ENCODE peak calls at places on chromosomes 5 and 9, in five cellular contexts. E, X, H, U and L are unnamed samples.

GRCh38 chr9:34363619-34364351 is 12.9 kb downstream of the MYORG start:
- DNase-seq in E (no peak), U (no peak), H (no peak), X (no peak), L (no peak)

GRCh38 chr5:35884125-35884788 is 27.6 kb downstream of the IL7R start:
- DNase-seq in X (no peak), H (no peak), E (no peak), U (peak), L (peak)

GRCh38 chr5:51632794-51633193 is 249.5 kb downstream of the ISL1 start:
- DNase-seq in U (peak), H (no peak), X (no peak), E (no peak), L (peak)

GRCh38 chr5:147483961-147484707 is 25.7 kb downstream of the DPYSL3 start:
- DNase-seq in X (no peak), H (no peak), E (peak), U (peak), L (peak)

GRCh38 chr9:81499571-81499970 is 189.8 kb downstream of the TLE1 start:
- DNase-seq in X (no peak), E (no peak), U (no peak), H (no peak), L (no peak)

GRCh38 chr5:1504244-1504595 is 19.5 kb downstream of the LPCAT1 start:
- DNase-seq in U (no peak), E (no peak), H (no peak), X (no peak), L (no peak)

GRCh38 chr5:31220968-31221367 is 27.5 kb downstream of the CDH6 start:
- DNase-seq in U (no peak), X (no peak), H (no peak), E (no peak), L (no peak)

GRCh38 chr5:39760385-39761198 is 335.8 kb upstream of the DAB2 start:
- DNase-seq in U (peak), H (no peak), X (no peak), E (no peak), L (peak)

GRCh38 chr9:130377612-130378011 is 67.1 kb upstream of the ASS1 start:
- DNase-seq in H (no peak), E (no peak), U (no peak), X (no peak), L (no peak)

GRCh38 chr5:10511741-10512640 is 51.9 kb upstream of the ANKRD33B start:
- DNase-seq in H (no peak), X (no peak), E (no peak), U (no peak), L (no peak)

GRCh38 chr5:32465076-32465475 is 20.5 kb upstream of the ZFR start:
- DNase-seq in U (no peak), H (no peak), X (no peak), E (no peak), L (no peak)

GRCh38 chr5:135339623-135340022 is 59.4 kb downstream of the MACROH2A1 start:
- DNase-seq in E (no peak), H (no peak), U (no peak), X (no peak), L (no peak)

GRCh38 chr5:159182691-159183090 is 26.7 kb downstream of the RNF145 start:
- DNase-seq in H (no peak), E (no peak), U (peak), X (no peak), L (peak)

GRCh38 chr5:16740476-16740875 is 123.7 kb upstream of the RETREG1 start:
- DNase-seq in U (no peak), E (no peak), X (no peak), H (no peak), L (no peak)

GRCh38 chr9:110468950-110469349 is 110.6 kb downstream of the SVEP1 start:
- DNase-seq in U (no peak), E (no peak), X (no peak), H (no peak), L (no peak)

GRCh38 chr5:6728011-6728794 is 15.0 kb downstream of the TENT4A start:
- DNase-seq in E (peak), H (no peak), U (no peak), X (no peak), L (no peak)

GRCh38 chr5:116441223-116441622 is 133.4 kb downstream of the SEMA6A start:
- DNase-seq in X (no peak), H (no peak), U (no peak), E (no peak), L (no peak)

GRCh38 chr5:178787889-178788288 is 57.4 kb upstream of the ZNF354A start:
- DNase-seq in U (no peak), X (no peak), E (no peak), H (no peak), L (no peak)

GRCh38 chr5:177365845-177366527 is 8.3 kb downstream of the RGS14 start:
- DNase-seq in X (no peak), H (no peak), E (peak), U (no peak), L (no peak)

DNA sequence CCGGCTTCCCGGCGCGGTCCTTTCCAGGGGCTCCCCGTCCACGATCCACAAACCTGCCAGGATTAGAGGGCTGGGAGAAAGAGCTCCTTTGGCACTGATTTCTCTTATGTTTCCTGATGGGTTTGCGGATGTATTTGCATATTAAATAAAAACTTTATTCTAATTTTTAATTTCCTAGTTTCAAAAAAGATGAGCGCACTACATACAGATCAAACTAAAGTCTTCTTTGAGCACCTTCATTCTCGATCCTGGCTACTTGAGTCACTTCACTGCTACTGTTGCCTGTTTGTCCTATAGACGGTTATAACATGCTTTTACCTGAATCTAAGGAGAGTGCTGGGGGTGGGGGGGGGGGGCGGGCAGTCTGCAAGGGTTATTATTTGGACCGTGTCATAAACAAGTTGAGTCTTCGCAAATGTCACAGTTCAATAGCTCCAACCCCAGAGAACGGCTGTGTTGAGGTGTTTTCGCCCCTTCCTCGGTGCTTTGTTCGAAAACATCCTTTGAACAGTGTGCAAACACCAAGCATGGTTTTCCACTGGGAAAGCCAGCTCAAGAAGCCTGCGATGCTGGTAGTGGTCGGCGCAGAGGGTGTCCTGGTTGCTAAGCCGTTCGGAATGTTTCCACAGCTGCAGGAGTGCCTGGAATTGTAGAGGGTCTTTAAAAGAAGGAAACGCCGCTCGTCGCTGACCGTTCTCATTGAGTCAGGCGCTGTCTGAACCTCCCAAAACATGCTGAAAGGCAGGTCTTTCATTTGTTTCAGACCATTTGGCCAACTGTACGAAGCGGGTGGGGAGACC is 1.1 kb upstream of the STK10 start:
- DNase-seq in E (no peak), U (peak), H (no peak), X (no peak), L (no peak)
- H3K4me3 ChIP-seq in E (peak), U (peak), H (no peak), X (no peak), L (no peak)

GRCh38 chr9:73179594-73179993 is 27.9 kb downstream of the ANXA1 start:
- DNase-seq in H (no peak), U (peak), E (no peak), X (no peak), L (peak)

GRCh38 chr9:73173526-73174411 is 22.1 kb downstream of the ANXA1 start:
- DNase-seq in U (no peak), X (no peak), E (no peak), H (no peak), L (no peak)

GRCh38 chr9:73178044-73178443 is 26.4 kb downstream of the ANXA1 start:
- DNase-seq in E (no peak), U (no peak), X (no peak), H (no peak), L (no peak)

GRCh38 chr9:73172811-73173210 is 21.1 kb downstream of the ANXA1 start:
- DNase-seq in U (no peak), H (no peak), E (no peak), X (no peak), L (no peak)

GRCh38 chr9:73176450-73176875 is 24.8 kb downstream of the ANXA1 start:
- DNase-seq in X (no peak), E (no peak), H (no peak), U (peak), L (no peak)
- H3K4me3 ChIP-seq in X (no peak), E (no peak), H (no peak), U (no peak), L (no peak)

DNA sequence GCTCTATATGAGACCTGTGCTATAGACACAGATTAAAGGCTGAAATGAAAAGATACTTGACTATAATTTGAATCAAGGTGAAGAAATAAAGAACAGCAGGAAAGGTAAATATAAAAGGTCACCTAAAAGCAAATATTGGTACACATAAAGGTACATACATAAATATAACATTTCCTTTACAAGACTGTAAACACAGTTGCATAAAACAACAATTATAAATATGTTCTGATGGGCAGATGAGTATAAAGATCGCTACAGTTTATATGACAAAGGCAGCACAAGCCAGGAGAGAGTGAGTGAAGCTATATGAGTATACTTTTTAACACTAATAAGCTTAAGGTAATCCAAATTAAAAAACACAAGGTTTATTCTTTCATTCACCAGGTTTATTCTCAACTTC is 114.5 kb downstream of the OXCT1 start:
- DNase-seq in X (no peak), E (no peak), H (no peak), U (no peak), L (no peak)
- H3K4me3 ChIP-seq in X (no peak), E (no peak), H (no peak), U (no peak), L (no peak)

GRCh38 chr9:77820293-77820954 is 172.3 kb upstream of the GNA14 start:
- DNase-seq in U (peak), H (no peak), X (no peak), E (no peak), L (peak)
- H3K4me3 ChIP-seq in U (no peak), H (no peak), X (no peak), E (no peak), L (no peak)

DNA sequence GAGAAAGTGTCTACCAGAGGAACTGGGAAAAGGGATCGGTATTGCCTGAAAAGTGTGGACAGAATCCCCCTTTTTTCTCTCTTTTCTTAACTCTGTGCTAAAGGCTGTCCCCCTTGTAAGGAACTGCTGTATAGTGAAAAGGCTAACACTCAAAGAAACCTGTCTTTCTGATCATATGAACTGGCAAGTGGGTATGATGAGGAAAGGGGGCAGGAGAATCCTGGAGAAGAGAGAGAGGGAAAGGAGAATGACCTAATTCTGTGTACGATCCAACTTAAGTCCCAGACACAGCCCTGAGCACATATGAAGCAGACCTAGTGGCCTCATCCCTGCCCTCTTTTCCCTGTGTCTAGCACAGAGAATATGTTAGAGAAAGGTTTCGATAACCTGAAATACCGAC is 967 bp downstream of the ANKRD31 start:
- DNase-seq in X (no peak), U (no peak), H (no peak), E (peak), L (no peak)
- H3K4me3 ChIP-seq in X (no peak), U (no peak), H (no peak), E (no peak), L (no peak)